ENCODE peak calls at places on chromosomes 16 and 17, in four cellular contexts. A is GM12878, M is K562, C is HepG2. R is an unnamed sample.
A peak's percentile ranks its signal among the peaks of the same experiment; 100 is the strongest.

GRCh38 chr17:1054656-1055055 is 57.7 kb downstream of the TIMM22 start:
- DNase-seq in A (no peak), M (no peak), C (no peak), R (no peak)

GRCh38 chr16:57788252-57788841 is 13.9 kb downstream of the KIFC3 start:
- DNase-seq in A (no peak), M (no peak), C (no peak), R (no peak)

GRCh38 chr16:70298988-70299938 is at the start of gene DDX19B:
- DNase-seq in A (no peak), M (peak; percentile 57), C (peak; percentile 90), R (peak; percentile 73)

GRCh38 chr17:51128089-51128488 is 7.4 kb upstream of the SPAG9 start:
- DNase-seq in A (no peak), M (no peak), C (no peak), R (no peak)

GRCh38 chr16:87461466-87461975 is 31.3 kb downstream of the ZCCHC14 start:
- DNase-seq in A (no peak), M (peak; percentile 95), C (peak; percentile 97), R (peak; percentile 86)

GRCh38 chr16:28935924-28936783 is 4.4 kb downstream of the CD19 start:
- DNase-seq in A (no peak), M (peak; percentile 99), C (peak; percentile 88), R (peak; percentile 98)

GRCh38 chr16:1812732-1813163 is 13.9 kb downstream of the HAGH start:
- DNase-seq in A (no peak), M (peak; percentile 75), C (peak; percentile 70), R (peak; percentile 68)

GRCh38 chr16:66223176-66223780 is 143.2 kb upstream of the CDH5 start:
- DNase-seq in A (no peak), M (no peak), C (no peak), R (no peak)

GRCh38 chr16:73878616-73879015 is 418.0 kb upstream of the PSMD7 start:
- DNase-seq in A (peak; percentile 3), M (peak; percentile 7), C (peak; percentile 58), R (peak; percentile 49)

GRCh38 chr17:78882546-78883089 is 20.4 kb downstream of the CEP295NL start:
- DNase-seq in A (no peak), M (no peak), C (no peak), R (no peak)
- TF ChIP-seq TARDBP in A (no peak), M (no peak), C (no peak), R (no peak)

GRCh38 chr17:80253631-80254395 is 6.8 kb upstream of the RNF213 start:
- DNase-seq in A (no peak), M (no peak), C (no peak), R (no peak)

GRCh38 chr17:80254396-80255241 is 6.0 kb upstream of the RNF213 start:
- DNase-seq in A (peak; percentile 86), M (peak; percentile 70), C (peak; percentile 88), R (no peak)

GRCh38 chr17:80248894-80249710 is 11.6 kb upstream of the RNF213 start:
- DNase-seq in A (no peak), M (peak; percentile 21), C (no peak), R (no peak)

GRCh38 chr17:80252871-80253270 is 7.8 kb upstream of the RNF213 start:
- DNase-seq in A (no peak), M (peak; percentile 44), C (no peak), R (peak; percentile 55)

GRCh38 chr17:80251966-80252365 is 8.7 kb upstream of the RNF213 start:
- DNase-seq in A (no peak), M (no peak), C (no peak), R (no peak)
- TF ChIP-seq TARDBP in A (no peak), M (no peak), C (no peak), R (no peak)

GRCh38 chr17:39014795-39015545 is 47.8 kb upstream of the FBXO47 start:
- DNase-seq in A (no peak), M (no peak), C (no peak), R (no peak)

GRCh38 chr17:39018267-39019134 is 51.3 kb upstream of the FBXO47 start:
- DNase-seq in A (peak; percentile 28), M (no peak), C (no peak), R (no peak)

GRCh38 chr17:39014044-39014794 is 47.0 kb upstream of the FBXO47 start:
- DNase-seq in A (no peak), M (peak; percentile 32), C (peak; percentile 39), R (no peak)

GRCh38 chr17:39015546-39015935 is 48.3 kb upstream of the FBXO47 start:
- DNase-seq in A (no peak), M (no peak), C (no peak), R (no peak)

DNA sequence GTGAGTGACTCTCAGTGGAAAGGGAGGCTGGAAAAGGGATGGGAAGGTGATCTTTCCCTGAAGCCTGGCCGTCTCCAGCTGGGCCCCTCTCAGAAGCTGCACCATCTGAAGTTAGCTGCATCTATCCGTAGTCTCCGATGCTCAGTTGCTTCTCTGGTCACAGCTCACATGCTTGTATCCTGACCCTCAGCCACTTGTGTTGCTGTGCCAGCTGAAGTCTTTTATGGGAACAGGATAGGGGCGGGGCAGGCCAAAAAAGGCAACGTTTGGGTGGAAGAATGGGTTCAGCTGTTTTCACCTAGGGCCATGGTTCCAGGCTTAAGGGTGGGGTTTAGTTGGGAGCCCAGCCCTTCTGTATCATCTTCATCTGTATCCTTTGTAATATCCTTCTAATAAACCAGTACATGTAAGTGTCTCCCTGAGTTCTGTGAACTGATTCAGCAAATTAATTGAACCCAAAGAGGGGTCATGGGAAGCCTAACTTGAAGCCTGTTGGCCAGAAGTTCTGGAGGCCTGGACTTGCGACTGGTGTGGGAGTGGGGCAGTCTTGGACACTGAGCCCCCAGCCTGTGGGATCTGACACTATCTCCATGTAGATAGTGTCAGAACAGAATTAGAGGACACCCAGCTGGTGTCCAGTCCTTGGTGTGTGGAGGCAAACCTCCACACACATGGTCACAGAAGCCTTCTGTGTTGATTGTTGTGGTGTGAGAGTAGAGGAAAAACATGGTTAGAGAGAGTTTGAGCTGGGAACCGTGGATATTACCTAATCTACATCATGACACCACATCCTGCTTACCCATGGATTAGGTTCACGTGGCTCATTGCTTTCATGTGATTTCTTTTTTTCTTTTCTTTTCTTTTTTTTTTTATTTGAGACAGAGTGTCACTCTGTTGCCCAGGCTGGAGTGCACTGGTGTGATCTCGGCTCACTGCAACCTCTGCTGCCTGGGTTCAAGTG is 49.3 kb upstream of the FBXO47 start:
- DNase-seq in A (no peak), M (no peak), C (no peak), R (no peak)
- TF ChIP-seq TARDBP in A (no peak), M (no peak), C (no peak), R (no peak)

DNA sequence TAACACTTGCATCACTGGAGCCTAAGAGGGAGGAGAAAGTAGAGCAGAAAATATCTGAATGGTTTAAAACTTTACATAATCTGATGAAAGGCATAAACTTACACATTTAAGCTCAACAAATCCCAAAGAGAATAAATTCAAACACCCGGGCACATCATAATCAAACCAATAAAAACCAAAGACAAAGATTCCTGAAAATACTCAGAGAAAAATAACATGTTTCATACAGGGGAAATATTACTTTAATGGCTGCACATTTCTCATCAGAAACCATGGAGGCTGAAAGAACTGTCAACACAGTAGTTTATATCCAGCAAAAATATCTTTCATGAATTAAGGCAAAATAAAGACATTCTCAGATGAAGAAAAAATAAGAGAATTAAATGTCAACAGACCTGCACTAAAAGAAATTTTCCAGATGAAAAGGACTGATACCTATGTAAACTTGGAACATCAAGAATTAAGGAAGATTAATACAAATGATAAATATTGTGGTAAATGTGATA is 34.2 kb downstream of the C16orf87 start:
- DNase-seq in A (no peak), M (no peak), C (no peak), R (no peak)
- TF ChIP-seq TARDBP in A (no peak), M (no peak), C (no peak), R (no peak)

GRCh38 chr17:40326014-40326831 is 17.2 kb downstream of the RARA start:
- DNase-seq in A (no peak), M (no peak), C (peak; percentile 69), R (no peak)
- TF ChIP-seq TARDBP in A (no peak), M (no peak), C (peak; percentile 26), R (no peak)

DNA sequence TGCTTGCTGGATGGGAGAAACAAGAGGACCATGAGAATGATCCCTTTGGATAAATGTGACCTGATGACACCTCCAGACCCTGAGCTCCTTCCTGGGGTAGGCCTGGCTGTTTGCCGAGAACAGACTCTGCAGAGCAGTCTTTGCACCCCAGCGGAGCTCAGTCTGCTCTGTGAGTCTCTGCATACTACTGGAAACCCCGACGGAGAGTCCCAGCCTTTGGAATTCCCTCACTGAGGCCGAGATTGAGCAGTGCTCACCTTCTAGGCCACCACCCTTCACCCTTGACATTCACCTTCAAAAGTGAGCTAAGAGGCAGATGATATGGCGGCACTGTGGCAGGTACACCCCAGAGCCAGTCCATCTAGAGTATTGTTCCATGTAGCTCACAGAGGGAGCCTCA is 172.2 kb upstream of the CDH13 start:
- DNase-seq in A (no peak), M (no peak), C (no peak), R (no peak)
- TF ChIP-seq TARDBP in A (no peak), M (no peak), C (no peak), R (no peak)

GRCh38 chr17:27429666-27430382 is 26.4 kb upstream of the KSR1 start:
- DNase-seq in A (no peak), M (no peak), C (no peak), R (no peak)
- TF ChIP-seq TARDBP in A (no peak), M (no peak), C (no peak), R (no peak)

GRCh38 chr16:86427327-86427935 is 82.9 kb upstream of the FOXF1 start:
- DNase-seq in A (no peak), M (no peak), C (no peak), R (no peak)

GRCh38 chr16:86426243-86426642 is 84.1 kb upstream of the FOXF1 start:
- DNase-seq in A (no peak), M (no peak), C (no peak), R (no peak)

GRCh38 chr16:86421995-86422394 is 88.3 kb upstream of the FOXF1 start:
- DNase-seq in A (no peak), M (no peak), C (no peak), R (no peak)

GRCh38 chr16:86424968-86425367 is 85.4 kb upstream of the FOXF1 start:
- DNase-seq in A (no peak), M (no peak), C (no peak), R (no peak)

GRCh38 chr16:86424413-86424812 is 85.9 kb upstream of the FOXF1 start:
- DNase-seq in A (no peak), M (no peak), C (no peak), R (no peak)
- TF ChIP-seq TARDBP in A (no peak), M (no peak), C (no peak), R (no peak)

GRCh38 chr17:73939808-73940207 is 263.7 kb upstream of the RPL38 start:
- DNase-seq in A (no peak), M (no peak), C (no peak), R (no peak)
- TF ChIP-seq TARDBP in A (no peak), M (no peak), C (no peak), R (no peak)

GRCh38 chr17:82316651-82317393 is 586 bp downstream of the CD7 start:
- DNase-seq in A (no peak), M (no peak), C (no peak), R (no peak)

GRCh38 chr17:82314012-82314720 is 3.2 kb downstream of the CD7 start:
- DNase-seq in A (no peak), M (no peak), C (no peak), R (no peak)

GRCh38 chr17:82314721-82315605 is 2.4 kb downstream of the CD7 start:
- DNase-seq in A (no peak), M (no peak), C (no peak), R (no peak)

GRCh38 chr17:82317394-82318168 is at the start of gene CD7:
- DNase-seq in A (no peak), M (no peak), C (peak; percentile 64), R (no peak)

GRCh38 chr17:82315703-82316358 is 1.6 kb downstream of the CD7 start:
- DNase-seq in A (no peak), M (no peak), C (no peak), R (no peak)
- TF ChIP-seq TARDBP in A (no peak), M (no peak), C (no peak), R (no peak)